ENCODE peak calls at places on chromosomes 13 and 19, in six cellular contexts. B is HFFc6, W is Calu3, S is tibial artery, Z is endothelial cell, H is osteocyte. U is an unnamed sample.

GRCh38 chr19:46392252-46392801 is 21.0 kb downstream of the CCDC8 start:
- DNase-seq in H (no peak), W (no peak), S (no peak), B (no peak), Z (peak), U (no peak)

GRCh38 chr13:111902726-111903125 is 164.2 kb upstream of the SOX1 start:
- DNase-seq in W (no peak), B (no peak), H (peak), Z (no peak), S (no peak), U (no peak)

GRCh38 chr13:75635101-75635620 is 969 bp upstream of the LMO7 start:
- DNase-seq in W (no peak), H (no peak), B (peak), Z (peak), S (no peak), U (no peak)

GRCh38 chr13:34767778-34768177 is 174.3 kb upstream of the NBEA start:
- DNase-seq in S (no peak), B (no peak), Z (no peak), W (no peak), H (no peak), U (no peak)

GRCh38 chr13:111027481-111028439 is 87.3 kb upstream of the ARHGEF7 start:
- DNase-seq in Z (no peak), B (peak), H (no peak), W (no peak), S (no peak), U (no peak)

GRCh38 chr13:44306401-44307192 is 67.0 kb upstream of the SERP2 start:
- DNase-seq in H (no peak), W (peak), Z (peak), S (peak), B (peak), U (peak)

GRCh38 chr13:72535076-72535475 is 192.4 kb downstream of the MZT1 start:
- DNase-seq in B (no peak), Z (no peak), W (no peak), S (no peak), H (no peak), U (no peak)

GRCh38 chr19:8655340-8655709 is 24.9 kb downstream of the NFILZ start:
- DNase-seq in B (no peak), Z (no peak), H (no peak), W (no peak), S (no peak), U (no peak)

GRCh38 chr19:49145485-49146407 is 9.4 kb downstream of the HRC start:
- DNase-seq in H (peak), W (peak), B (peak), Z (peak), S (peak), U (peak)

GRCh38 chr13:46995874-46996273 is 99.0 kb upstream of the HTR2A start:
- DNase-seq in W (no peak), Z (no peak), S (no peak), H (no peak), B (no peak), U (no peak)

GRCh38 chr19:17807731-17808316 is 12.9 kb downstream of the B3GNT3 start:
- DNase-seq in W (no peak), Z (no peak), B (no peak), H (no peak), S (no peak), U (no peak)

GRCh38 chr13:64553411-64554129 is 2676.6 kb downstream of the PCDH9 start:
- DNase-seq in H (no peak), Z (no peak), S (no peak), B (peak), W (no peak), U (no peak)

GRCh38 chr19:38375748-38376147 is 1.4 kb downstream of the PSMD8 start:
- DNase-seq in B (peak), Z (no peak), H (no peak), W (no peak), S (no peak), U (no peak)

GRCh38 chr13:49517461-49517860 is 21.7 kb downstream of the PHF11 start:
- DNase-seq in S (no peak), W (no peak), H (no peak), Z (peak), B (peak), U (peak)
- TF ChIP-seq CTCF in S (no peak), W (no peak), H (peak), Z (peak), B (peak), U (peak)

GRCh38 chr19:6239401-6239844 is 40.4 kb downstream of the MLLT1 start:
- DNase-seq in B (no peak), H (no peak), S (no peak), W (peak), Z (no peak), U (no peak)

GRCh38 chr19:6236310-6237291 is 43.2 kb downstream of the MLLT1 start:
- DNase-seq in H (no peak), B (no peak), Z (no peak), S (no peak), W (peak), U (no peak)

GRCh38 chr19:6239871-6240676 is 39.7 kb downstream of the MLLT1 start:
- DNase-seq in Z (no peak), W (no peak), H (no peak), S (no peak), B (no peak), U (no peak)

GRCh38 chr19:6238256-6238642 is 41.5 kb downstream of the MLLT1 start:
- DNase-seq in Z (no peak), S (no peak), H (no peak), B (no peak), W (no peak), U (no peak)

DNA sequence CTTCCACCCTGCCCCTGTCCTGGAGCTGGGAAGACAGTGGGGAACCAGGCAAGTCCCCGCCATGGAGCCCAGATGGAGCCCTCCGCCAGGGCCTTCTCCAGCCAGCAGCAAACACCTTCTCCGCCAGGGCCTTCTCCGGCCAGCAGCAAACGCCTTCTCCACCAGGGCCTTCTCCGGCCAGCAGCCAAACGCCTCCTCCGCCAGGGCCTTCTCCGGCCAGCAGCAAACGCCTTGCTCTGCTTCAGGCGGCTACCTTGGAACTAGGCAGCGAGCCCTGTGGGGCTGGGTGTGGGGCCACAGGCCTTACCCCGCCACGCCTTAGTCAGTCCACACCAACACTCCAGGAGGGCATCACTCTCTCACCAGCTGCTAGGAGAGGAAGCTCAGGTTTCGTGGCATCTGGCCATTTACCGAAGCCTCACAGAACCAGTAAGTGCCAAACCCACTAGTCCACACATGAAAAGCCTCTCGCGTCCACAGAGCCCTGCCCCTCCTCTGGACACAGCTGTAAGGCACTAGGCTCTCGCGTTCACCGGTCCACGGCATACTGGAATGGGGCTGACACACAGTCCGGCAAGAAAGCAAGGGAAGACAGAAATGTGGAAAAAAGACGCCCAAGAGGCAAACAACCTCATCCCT is 41.0 kb downstream of the MLLT1 start:
- DNase-seq in Z (no peak), S (no peak), W (no peak), H (no peak), B (no peak), U (no peak)
- TF ChIP-seq CTCF in Z (no peak), S (no peak), W (no peak), H (no peak), B (no peak), U (no peak)

GRCh38 chr13:39047560-39047959 is 9.3 kb downstream of the NHLRC3 start:
- DNase-seq in W (peak), Z (peak), B (no peak), S (no peak), H (no peak), U (no peak)
- TF ChIP-seq CTCF in W (no peak), Z (no peak), B (peak), S (no peak), H (no peak), U (peak)

GRCh38 chr19:36489920-36490415 is 607 bp upstream of the ZNF566 start:
- DNase-seq in Z (no peak), H (no peak), S (peak), W (peak), B (peak), U (peak)

GRCh38 chr19:36483653-36484052 is 5.7 kb downstream of the ZNF566 start:
- DNase-seq in W (no peak), Z (no peak), H (no peak), S (no peak), B (no peak), U (no peak)

GRCh38 chr19:36488118-36488815 is 1.1 kb downstream of the ZNF566 start:
- DNase-seq in S (no peak), B (peak), Z (no peak), H (no peak), W (no peak), U (no peak)

GRCh38 chr19:36489139-36489919 is at the start of gene ZNF566:
- DNase-seq in W (peak), H (peak), B (peak), S (peak), Z (peak), U (peak)

DNA sequence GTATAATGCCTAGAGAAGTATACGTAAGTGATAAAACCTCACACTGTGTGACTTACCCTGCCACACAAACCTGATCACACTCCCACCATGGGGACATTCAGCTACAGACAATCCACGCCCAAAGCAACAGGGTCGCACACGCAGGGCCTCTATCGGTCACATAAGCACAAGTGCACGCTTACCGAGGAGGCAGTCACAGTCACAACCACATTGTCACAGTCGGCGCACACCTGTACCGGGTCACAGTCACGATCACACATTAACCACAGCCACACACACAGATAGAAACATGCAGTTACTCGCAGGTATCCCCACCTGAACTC is 584 bp downstream of the ZNF566 start:
- DNase-seq in W (peak), H (no peak), S (peak), B (no peak), Z (no peak), U (no peak)
- TF ChIP-seq CTCF in W (no peak), H (no peak), S (no peak), B (peak), Z (no peak), U (no peak)

DNA sequence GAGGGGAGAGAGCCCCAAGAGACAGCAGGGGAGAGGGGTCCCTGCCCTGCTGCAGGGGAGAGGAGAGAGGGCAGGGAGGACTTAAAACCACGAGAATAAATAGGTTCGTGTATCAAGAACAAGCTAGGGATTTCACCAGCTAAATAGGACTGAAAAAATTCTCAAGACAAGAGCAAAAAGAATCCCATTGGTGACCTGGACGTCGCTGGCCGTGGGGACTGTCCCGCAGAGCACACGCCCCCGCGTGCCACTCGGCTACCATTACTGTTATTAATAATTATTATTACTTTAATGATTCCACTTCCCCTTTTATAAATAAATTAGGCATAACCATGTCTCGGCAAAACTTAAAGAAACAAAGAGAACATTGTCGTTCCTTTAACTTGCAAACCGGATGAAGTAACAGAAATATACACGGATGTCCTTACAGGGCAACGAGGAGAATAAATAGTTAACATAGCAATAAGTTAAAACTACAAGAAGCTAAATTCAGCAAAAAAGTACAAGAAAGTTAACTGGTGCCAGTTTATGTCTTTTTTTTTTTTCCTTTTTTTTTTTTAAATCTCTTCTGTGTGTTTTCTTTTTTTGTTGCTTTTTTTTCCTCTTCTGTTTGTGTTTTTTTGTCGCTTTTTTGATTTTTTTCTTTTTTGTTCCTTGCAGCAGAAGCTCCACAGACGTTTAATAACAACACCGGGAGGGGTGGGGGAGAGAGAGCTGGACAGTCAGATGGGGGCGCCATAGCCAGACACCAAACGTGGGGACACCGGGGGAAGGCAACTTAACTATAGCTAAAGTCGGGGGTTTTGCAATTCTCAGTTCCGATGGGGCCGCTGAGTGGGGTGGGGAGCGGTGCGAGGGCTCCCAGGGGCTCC is 16.7 kb downstream of the PRKCSH start:
- DNase-seq in W (no peak), S (no peak), B (no peak), H (no peak), Z (no peak), U (no peak)
- TF ChIP-seq CTCF in W (no peak), S (no peak), B (peak), H (no peak), Z (no peak), U (no peak)

GRCh38 chr19:41879670-41880328 is 2.7 kb downstream of the CD79A start:
- DNase-seq in Z (no peak), B (no peak), H (no peak), S (no peak), W (no peak), U (no peak)

GRCh38 chr19:41879080-41879479 is 2.0 kb downstream of the CD79A start:
- DNase-seq in H (no peak), B (no peak), S (no peak), Z (no peak), W (no peak), U (no peak)

GRCh38 chr19:41877916-41878905 is 1.1 kb downstream of the CD79A start:
- DNase-seq in W (no peak), B (no peak), H (no peak), Z (no peak), S (no peak), U (no peak)

GRCh38 chr19:41876847-41877489 is at the start of gene CD79A:
- DNase-seq in S (no peak), W (no peak), Z (no peak), H (no peak), B (no peak), U (no peak)

DNA sequence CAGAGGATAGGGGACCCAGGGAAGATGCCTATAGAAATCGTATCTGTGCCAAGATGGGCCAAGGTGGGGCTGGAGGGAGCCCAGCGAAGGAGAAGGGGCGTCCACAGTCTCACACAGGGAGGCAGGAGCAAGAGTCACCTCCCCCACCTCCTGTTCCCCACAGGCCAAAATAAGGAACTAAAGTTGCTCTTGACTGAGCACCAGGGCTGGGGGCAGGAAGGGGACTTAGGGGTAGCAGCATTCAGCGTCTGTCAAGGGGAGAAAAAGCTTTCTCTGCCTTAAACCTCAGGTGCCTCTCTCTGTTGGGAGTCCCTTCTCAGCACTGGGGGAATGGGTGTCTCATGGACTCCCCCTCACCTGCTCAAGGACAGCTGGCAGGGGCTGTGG is 404 bp downstream of the CD79A start:
- DNase-seq in B (no peak), Z (no peak), H (no peak), S (no peak), W (no peak), U (no peak)
- TF ChIP-seq CTCF in B (no peak), Z (no peak), H (no peak), S (no peak), W (no peak), U (no peak)

DNA sequence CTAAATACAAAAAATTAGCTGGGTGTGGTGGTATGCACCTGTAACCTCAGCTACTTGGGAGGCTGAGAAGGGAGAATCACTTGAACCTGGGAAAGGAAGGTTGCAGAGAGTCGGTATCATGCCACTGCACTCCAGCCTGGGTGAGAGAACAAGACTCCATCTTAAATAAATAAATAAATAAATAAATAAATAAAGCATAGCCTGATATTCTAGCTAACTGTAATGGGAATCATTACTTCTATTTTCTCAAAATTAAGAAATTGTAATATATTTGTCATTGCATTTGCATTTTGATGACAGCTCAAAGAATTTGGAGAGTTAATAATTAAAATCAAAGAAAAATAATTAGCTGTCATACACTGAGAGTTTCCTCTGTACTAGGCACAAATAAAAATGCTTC is 561.1 kb downstream of the EFNB2 start:
- DNase-seq in W (no peak), B (no peak), Z (no peak), S (no peak), H (no peak), U (no peak)
- TF ChIP-seq CTCF in W (no peak), B (no peak), Z (no peak), S (no peak), H (no peak), U (no peak)

DNA sequence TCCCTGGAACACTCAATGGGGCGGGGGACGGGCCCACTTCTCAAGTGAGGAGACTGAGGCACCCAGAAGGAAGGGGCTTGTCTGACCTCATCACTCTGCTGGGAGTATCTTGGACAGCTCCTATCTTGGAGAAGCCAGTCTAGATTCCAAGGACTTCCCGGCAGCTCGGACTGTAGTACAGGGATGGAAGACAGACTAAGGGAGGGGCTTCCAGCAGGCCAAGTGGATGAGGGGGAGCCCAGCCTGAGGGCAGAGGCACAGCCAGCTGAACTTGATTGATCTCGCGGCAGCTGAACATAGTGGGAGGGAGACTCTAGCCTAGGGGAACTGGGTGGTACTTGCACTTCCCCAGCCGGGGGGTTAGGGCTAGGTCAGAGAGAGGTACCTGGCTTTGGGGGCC is 702 bp downstream of the CILP2 start:
- DNase-seq in S (no peak), H (no peak), Z (no peak), W (no peak), B (no peak), U (no peak)
- TF ChIP-seq CTCF in S (no peak), H (no peak), Z (no peak), W (no peak), B (no peak), U (no peak)

U was measured in neural crest cell.